ENCODE peak calls at places on chromosome 17, in seven cellular contexts. E, Z, Y, K, C, S and L are unnamed samples.

GRCh38 chr17:78372811-78373210 is 5.6 kb upstream of the PGS1 start:
- DNase-seq in E (no peak), Z (no peak), Y (no peak), K (no peak), C (no peak), S (no peak), L (no peak)

GRCh38 chr17:64355536-64356303 is 34.9 kb downstream of the PECAM1 start:
- DNase-seq in E (peak), Z (peak), Y (no peak), K (no peak), C (no peak), S (no peak), L (no peak)

GRCh38 chr17:9676742-9677387 is 31.5 kb downstream of the USP43 start:
- DNase-seq in E (peak), Z (peak), Y (no peak), K (no peak), C (peak), S (no peak), L (no peak)

GRCh38 chr17:60840456-60840855 is 162.8 kb downstream of the BCAS3 start:
- DNase-seq in E (no peak), Z (no peak), Y (no peak), K (no peak), C (no peak), S (no peak), L (no peak)

GRCh38 chr17:70661342-70662222 is 492.2 kb downstream of the KCNJ2 start:
- DNase-seq in E (no peak), Z (peak), Y (no peak), K (no peak), C (peak), S (no peak), L (no peak)

GRCh38 chr17:8147805-8148404 is 4.3 kb downstream of the PER1 start:
- DNase-seq in E (no peak), Z (no peak), Y (no peak), K (no peak), C (no peak), S (peak), L (no peak)

GRCh38 chr17:4187076-4187475 is 44.1 kb downstream of the CYB5D2 start:
- DNase-seq in E (no peak), Z (peak), Y (no peak), K (peak), C (no peak), S (no peak), L (peak)

GRCh38 chr17:73017653-73018052 is 74.8 kb downstream of the SLC39A11 start:
- DNase-seq in E (no peak), Z (peak), Y (no peak), K (no peak), C (peak), S (no peak), L (no peak)

GRCh38 chr17:47741109-47741792 is 8.2 kb downstream of the TBX21 start:
- DNase-seq in E (no peak), Z (no peak), Y (peak), K (peak), C (no peak), S (no peak), L (no peak)

GRCh38 chr17:2780931-2781454 is 15.2 kb upstream of the RAP1GAP2 start:
- DNase-seq in E (no peak), Z (no peak), Y (no peak), K (no peak), C (no peak), S (no peak), L (no peak)

GRCh38 chr17:67248291-67248690 is 3.3 kb upstream of the HELZ start:
- DNase-seq in E (no peak), Z (no peak), Y (no peak), K (no peak), C (no peak), S (no peak), L (no peak)

GRCh38 chr17:3803308-3803640 is 2.3 kb upstream of the ITGAE start:
- DNase-seq in E (no peak), Z (no peak), Y (no peak), K (no peak), C (no peak), S (no peak), L (no peak)

GRCh38 chr17:65070620-65071019 is 14.1 kb upstream of the GNA13 start:
- DNase-seq in E (no peak), Z (no peak), Y (no peak), K (no peak), C (no peak), S (no peak), L (no peak)

GRCh38 chr17:17552351-17553216 is 38.9 kb downstream of the PEMT start:
- DNase-seq in E (no peak), Z (no peak), Y (no peak), K (no peak), C (no peak), S (no peak), L (no peak)

GRCh38 chr17:3903051-3903825 is 10.4 kb upstream of the CAMKK1 start:
- DNase-seq in E (no peak), Z (no peak), Y (no peak), K (no peak), C (no peak), S (no peak), L (no peak)

GRCh38 chr17:1989135-1989534 is 36.0 kb downstream of the RTN4RL1 start:
- DNase-seq in E (peak), Z (peak), Y (no peak), K (no peak), C (peak), S (no peak), L (no peak)

DNA sequence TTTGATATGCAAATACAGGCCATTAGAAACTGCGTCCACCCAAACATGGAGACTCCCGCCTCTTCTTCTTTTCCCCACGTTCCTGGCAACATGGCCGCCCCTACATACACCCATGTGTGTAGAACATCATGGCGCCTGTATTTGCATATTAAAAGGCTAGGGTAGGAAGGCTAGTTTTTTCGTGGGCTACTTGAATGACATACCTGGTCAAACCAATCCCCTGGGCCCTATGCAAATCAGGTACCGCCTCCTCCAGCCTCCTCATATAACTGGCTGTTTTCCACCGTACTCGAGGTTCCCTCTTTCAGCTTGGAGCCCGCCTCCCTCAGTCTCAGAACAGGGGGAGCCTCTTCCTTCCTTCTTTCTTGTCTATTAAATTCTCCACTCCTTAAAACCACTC is 840 bp upstream of the CD300LB start:
- DNase-seq in E (no peak), Z (no peak), Y (peak), K (peak), C (no peak), S (no peak), L (no peak)
- TF ChIP-seq CTCF in E (no peak), Z (no peak), Y (no peak), K (no peak), C (no peak), S (no peak), L (no peak)

GRCh38 chr17:41800601-41801373 is 11.0 kb downstream of the P3H4 start:
- DNase-seq in E (no peak), Z (peak), Y (peak), K (peak), C (no peak), S (no peak), L (no peak)
- H3K4me3 ChIP-seq in E (no peak), Z (no peak), Y (no peak), K (peak), C (no peak), S (no peak), L (no peak)

GRCh38 chr17:81368623-81369022 is 26.6 kb upstream of the BAHCC1 start:
- DNase-seq in E (no peak), Z (no peak), Y (no peak), K (no peak), C (no peak), S (no peak), L (no peak)

GRCh38 chr17:81366648-81367047 is 28.6 kb upstream of the BAHCC1 start:
- DNase-seq in E (no peak), Z (no peak), Y (no peak), K (no peak), C (no peak), S (no peak), L (no peak)

GRCh38 chr17:81368161-81368560 is 27.1 kb upstream of the BAHCC1 start:
- DNase-seq in E (no peak), Z (no peak), Y (no peak), K (no peak), C (no peak), S (no peak), L (no peak)

GRCh38 chr17:81365601-81366585 is 29.4 kb upstream of the BAHCC1 start:
- DNase-seq in E (no peak), Z (no peak), Y (peak), K (peak), C (peak), S (no peak), L (peak)

GRCh38 chr17:81367171-81367570 is 28.1 kb upstream of the BAHCC1 start:
- DNase-seq in E (no peak), Z (no peak), Y (no peak), K (no peak), C (no peak), S (no peak), L (no peak)
- TF ChIP-seq CTCF in E (no peak), Z (no peak), Y (no peak), K (no peak), C (no peak), S (no peak), L (no peak)

GRCh38 chr17:496761-497586 is 144.4 kb upstream of the RPH3AL start:
- DNase-seq in E (no peak), Z (peak), Y (no peak), K (no peak), C (no peak), S (no peak), L (no peak)
- H3K4me3 ChIP-seq in E (no peak), Z (no peak), Y (no peak), K (no peak), C (no peak), S (no peak), L (no peak)

GRCh38 chr17:36919407-36919968 is 17.8 kb upstream of the LHX1 start:
- DNase-seq in E (no peak), Z (no peak), Y (no peak), K (no peak), C (no peak), S (no peak), L (no peak)
- TF ChIP-seq CTCF in E (no peak), Z (no peak), Y (no peak), K (no peak), C (no peak), S (no peak), L (no peak)

DNA sequence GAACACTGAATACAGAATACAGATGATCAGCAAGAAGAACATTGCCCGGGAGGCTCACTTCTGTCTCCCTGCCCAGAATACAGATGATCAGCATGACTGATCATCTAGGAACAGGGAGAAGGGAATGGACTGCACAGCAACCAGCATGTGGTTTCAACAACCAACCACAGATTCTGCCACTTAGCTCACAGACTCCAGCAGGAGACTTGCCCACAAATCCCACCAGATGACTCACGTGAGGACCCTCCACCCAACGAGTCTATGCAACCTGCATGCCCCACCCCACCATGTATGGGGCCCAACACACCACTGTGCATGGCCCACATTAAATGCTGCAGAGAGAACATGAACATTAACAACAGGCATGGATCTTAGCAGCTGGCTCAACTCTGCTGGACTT is 36.1 kb upstream of the ALOX12 start:
- DNase-seq in E (no peak), Z (no peak), Y (no peak), K (no peak), C (no peak), S (no peak), L (no peak)
- H3K4me3 ChIP-seq in E (no peak), Z (no peak), Y (no peak), K (no peak), C (no peak), S (no peak), L (no peak)

GRCh38 chr17:81457917-81458555 is 54.6 kb downstream of the ACTG1 start:
- DNase-seq in E (no peak), Z (no peak), Y (no peak), K (no peak), C (no peak), S (no peak), L (no peak)

GRCh38 chr17:81458628-81459027 is 54.0 kb downstream of the ACTG1 start:
- DNase-seq in E (no peak), Z (no peak), Y (no peak), K (no peak), C (no peak), S (no peak), L (no peak)

GRCh38 chr17:81456091-81456490 is 56.5 kb downstream of the ACTG1 start:
- DNase-seq in E (no peak), Z (no peak), Y (no peak), K (no peak), C (no peak), S (no peak), L (no peak)

GRCh38 chr17:81456798-81457197 is 55.8 kb downstream of the ACTG1 start:
- DNase-seq in E (no peak), Z (no peak), Y (no peak), K (no peak), C (peak), S (no peak), L (no peak)

DNA sequence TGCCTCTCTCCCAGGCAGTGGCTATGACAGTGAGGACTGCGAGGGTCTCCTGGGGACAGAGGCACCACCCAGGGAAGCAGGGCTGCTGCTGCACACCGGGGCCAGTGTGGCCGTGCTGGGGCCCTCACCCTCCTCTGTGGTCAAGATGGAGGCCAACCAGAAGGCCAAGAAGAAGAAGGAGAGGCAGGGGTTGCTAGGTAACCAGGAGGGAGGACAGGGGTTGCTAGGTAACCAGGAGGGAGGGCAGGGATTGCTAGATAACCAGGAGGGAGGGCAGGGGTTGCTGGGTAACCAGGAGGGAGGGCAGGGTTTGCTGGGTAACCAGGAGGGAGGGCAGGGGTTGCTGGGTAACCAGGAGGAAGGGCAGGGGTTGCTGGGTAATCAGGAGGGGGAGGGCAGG is 55.2 kb downstream of the ACTG1 start:
- DNase-seq in E (no peak), Z (no peak), Y (no peak), K (no peak), C (no peak), S (no peak), L (no peak)
- TF ChIP-seq CTCF in E (no peak), Z (no peak), Y (no peak), K (no peak), C (no peak), S (no peak), L (no peak)

GRCh38 chr17:59633658-59634359 is 14.1 kb downstream of the CLTC start:
- DNase-seq in E (no peak), Z (no peak), Y (no peak), K (no peak), C (no peak), S (no peak), L (no peak)
- H3K4me3 ChIP-seq in E (no peak), Z (no peak), Y (no peak), K (no peak), C (no peak), S (no peak), L (no peak)

GRCh38 chr17:33124185-33124584 is 132.5 kb downstream of the SPACA3 start:
- DNase-seq in E (no peak), Z (no peak), Y (no peak), K (no peak), C (no peak), S (no peak), L (no peak)

GRCh38 chr17:33125552-33125950 is 133.9 kb downstream of the SPACA3 start:
- DNase-seq in E (no peak), Z (no peak), Y (no peak), K (no peak), C (no peak), S (no peak), L (no peak)

GRCh38 chr17:33124871-33125551 is 133.4 kb downstream of the SPACA3 start:
- DNase-seq in E (no peak), Z (no peak), Y (no peak), K (no peak), C (no peak), S (no peak), L (no peak)

GRCh38 chr17:33127706-33128105 is 136.1 kb downstream of the SPACA3 start:
- DNase-seq in E (no peak), Z (peak), Y (no peak), K (no peak), C (no peak), S (no peak), L (no peak)

GRCh38 chr17:33126086-33126485 is 134.4 kb downstream of the SPACA3 start:
- DNase-seq in E (no peak), Z (no peak), Y (no peak), K (no peak), C (no peak), S (no peak), L (no peak)
- TF ChIP-seq CTCF in E (no peak), Z (no peak), Y (no peak), K (no peak), C (no peak), S (no peak), L (no peak)